ENCODE peak calls at places on chromosome 1, in eight cellular contexts. W, J, V, E, R, I, F and B are unnamed samples.

GRCh38 chr1:234584926-234585325 is 25.1 kb downstream of the IRF2BP2 start:
- DNase-seq in W (no peak), E (no peak), V (no peak), F (no peak), J (no peak), I (no peak), R (no peak), B (no peak)

GRCh38 chr1:202235856-202236837 is 42.5 kb downstream of the LGR6 start:
- DNase-seq in I (peak), F (peak), R (no peak), W (peak), J (peak), E (peak), V (peak), B (no peak)

GRCh38 chr1:63955746-63956145 is 181.9 kb downstream of the ROR1 start:
- DNase-seq in E (no peak), V (peak), J (no peak), W (no peak), R (no peak), F (no peak), I (no peak), B (no peak)

GRCh38 chr1:14607295-14607694 is 8.8 kb downstream of the KAZN start:
- DNase-seq in I (no peak), E (no peak), W (no peak), R (no peak), V (no peak), F (no peak), J (no peak), B (peak)

GRCh38 chr1:106972074-106972473 is 84.4 kb upstream of the PRMT6 start:
- DNase-seq in J (no peak), V (no peak), I (no peak), E (no peak), R (no peak), W (no peak), F (no peak), B (no peak)

GRCh38 chr1:36464605-36465393 is 615 bp upstream of the MRPS15 start:
- DNase-seq in I (no peak), V (no peak), F (no peak), J (no peak), W (no peak), E (no peak), R (no peak), B (no peak)

GRCh38 chr1:201676651-201677050 is 137.7 kb downstream of the NAV1 start:
- DNase-seq in F (no peak), E (no peak), W (no peak), V (no peak), I (no peak), J (no peak), R (no peak), B (no peak)

GRCh38 chr1:911875-912739 is 11.6 kb upstream of the SAMD11 start:
- DNase-seq in I (no peak), F (peak), V (no peak), E (no peak), J (no peak), W (no peak), R (no peak), B (no peak)

GRCh38 chr1:219938706-219939105 is 10.3 kb upstream of the SLC30A10 start:
- DNase-seq in E (no peak), V (peak), I (peak), R (no peak), F (no peak), W (peak), J (no peak), B (no peak)

GRCh38 chr1:91440845-91441244 is 36.2 kb upstream of the HFM1 start:
- DNase-seq in E (no peak), R (no peak), J (no peak), W (no peak), V (no peak), I (no peak), F (no peak), B (no peak)

GRCh38 chr1:12669529-12670068 is 25.7 kb downstream of the AADACL4 start:
- DNase-seq in R (no peak), V (peak), F (no peak), E (no peak), I (no peak), J (no peak), W (no peak), B (peak)

GRCh38 chr1:1431845-1432565 is 3.5 kb upstream of the VWA1 start:
- DNase-seq in F (no peak), E (no peak), V (no peak), W (peak), J (no peak), I (no peak), R (no peak), B (no peak)

GRCh38 chr1:161473363-161473762 is 31.9 kb upstream of the FCGR2A start:
- DNase-seq in J (no peak), R (no peak), I (no peak), E (peak), V (peak), W (peak), F (peak), B (no peak)

GRCh38 chr1:18097206-18097605 is 10.4 kb upstream of the IGSF21 start:
- DNase-seq in R (no peak), E (no peak), W (no peak), V (no peak), I (no peak), F (no peak), J (no peak), B (no peak)

GRCh38 chr1:167819849-167820683 is 93.9 kb downstream of the ADCY10 start:
- DNase-seq in F (peak), I (peak), R (no peak), V (peak), E (peak), W (peak), J (peak), B (peak)

GRCh38 chr1:113042336-113043143 is 30.5 kb upstream of the LRIG2 start:
- DNase-seq in J (peak), V (peak), W (peak), I (peak), R (peak), E (peak), F (peak), B (peak)

GRCh38 chr1:47231314-47232186 is 475 bp downstream of the TAL1 start:
- DNase-seq in F (peak), W (no peak), I (no peak), V (peak), R (peak), E (no peak), J (no peak), B (peak)

GRCh38 chr1:91245437-91245836 is 159.2 kb downstream of the HFM1 start:
- DNase-seq in R (no peak), J (no peak), F (no peak), V (no peak), I (no peak), W (no peak), E (no peak), B (no peak)

GRCh38 chr1:39759436-39759726 is 11.8 kb downstream of the OXCT2 start:
- DNase-seq in F (no peak), E (no peak), R (no peak), V (no peak), W (no peak), J (no peak), I (no peak), B (no peak)

GRCh38 chr1:211830055-211830329 is 571 bp downstream of the LPGAT1 start:
- DNase-seq in I (no peak), F (peak), J (no peak), R (no peak), E (no peak), W (no peak), V (no peak), B (no peak)

GRCh38 chr1:246335126-246335525 is 172.0 kb downstream of the SMYD3 start:
- DNase-seq in W (no peak), R (no peak), V (no peak), F (no peak), J (no peak), E (no peak), I (no peak), B (no peak)

GRCh38 chr1:207993477-207994445 is 82.8 kb upstream of the CD34 start:
- DNase-seq in I (no peak), W (no peak), R (no peak), J (no peak), E (no peak), V (peak), F (no peak), B (no peak)